ENCODE peak calls at places on chromosomes 7 and 10, in ten cellular contexts. One of them, this sample, is unnamed.

GRCh38 chr7:97126483-97127171 is 9.1 kb downstream of the SDHAF3 start:
- DNase-seq in T-helper 17 cell: no peak
- DNase-seq in EL: no peak
- DNase-seq in stimulated activated CD4-positive, alpha-beta T cell treated with anti-CD3 and anti-CD28 coated beads, Interleukin-4, amount 100 ng/mL, for 1 hour: no peak
- DNase-seq in A673: no peak
- DNase-seq in iris pigment epithelial cell: peak; percentile 31
- DNase-seq in naive thymus-derived CD8-positive, alpha-beta T cell: no peak
- DNase-seq in C1 segment of cervical spinal cord: no peak
- DNase-seq in HEK293T: no peak
- DNase-seq in AG20443: no peak
- DNase-seq in this sample: no peak

GRCh38 chr7:55046582-55047347 is 27.9 kb downstream of the EGFR start:
- DNase-seq in T-helper 17 cell: no peak
- DNase-seq in EL: no peak
- DNase-seq in stimulated activated CD4-positive, alpha-beta T cell treated with anti-CD3 and anti-CD28 coated beads, Interleukin-4, amount 100 ng/mL, for 1 hour: no peak
- DNase-seq in A673: no peak
- DNase-seq in iris pigment epithelial cell: no peak
- DNase-seq in naive thymus-derived CD8-positive, alpha-beta T cell: no peak
- DNase-seq in C1 segment of cervical spinal cord: no peak
- DNase-seq in HEK293T: no peak
- DNase-seq in AG20443: no peak
- DNase-seq in this sample: no peak

GRCh38 chr10:7130191-7130911 is 280.5 kb downstream of the SFMBT2 start:
- DNase-seq in T-helper 17 cell: no peak
- DNase-seq in EL: no peak
- DNase-seq in stimulated activated CD4-positive, alpha-beta T cell treated with anti-CD3 and anti-CD28 coated beads, Interleukin-4, amount 100 ng/mL, for 1 hour: no peak
- DNase-seq in A673: no peak
- DNase-seq in iris pigment epithelial cell: no peak
- DNase-seq in naive thymus-derived CD8-positive, alpha-beta T cell: no peak
- DNase-seq in C1 segment of cervical spinal cord: no peak
- DNase-seq in HEK293T: no peak
- DNase-seq in AG20443: no peak
- DNase-seq in this sample: no peak

GRCh38 chr10:89785095-89785494 is 83.7 kb downstream of the KIF20B start:
- DNase-seq in T-helper 17 cell: no peak
- DNase-seq in EL: peak; percentile 8
- DNase-seq in stimulated activated CD4-positive, alpha-beta T cell treated with anti-CD3 and anti-CD28 coated beads, Interleukin-4, amount 100 ng/mL, for 1 hour: no peak
- DNase-seq in A673: no peak
- DNase-seq in iris pigment epithelial cell: no peak
- DNase-seq in naive thymus-derived CD8-positive, alpha-beta T cell: no peak
- DNase-seq in C1 segment of cervical spinal cord: no peak
- DNase-seq in HEK293T: no peak
- DNase-seq in AG20443: no peak
- DNase-seq in this sample: no peak

GRCh38 chr10:45422862-45423659 is 49.0 kb downstream of the ALOX5 start:
- DNase-seq in T-helper 17 cell: no peak
- DNase-seq in EL: no peak
- DNase-seq in stimulated activated CD4-positive, alpha-beta T cell treated with anti-CD3 and anti-CD28 coated beads, Interleukin-4, amount 100 ng/mL, for 1 hour: no peak
- DNase-seq in A673: no peak
- DNase-seq in iris pigment epithelial cell: no peak
- DNase-seq in naive thymus-derived CD8-positive, alpha-beta T cell: no peak
- DNase-seq in C1 segment of cervical spinal cord: no peak
- DNase-seq in HEK293T: no peak
- DNase-seq in AG20443: no peak
- DNase-seq in this sample: no peak

GRCh38 chr10:61197022-61197421 is 253.0 kb upstream of the RHOBTB1 start:
- DNase-seq in T-helper 17 cell: no peak
- DNase-seq in EL: no peak
- DNase-seq in stimulated activated CD4-positive, alpha-beta T cell treated with anti-CD3 and anti-CD28 coated beads, Interleukin-4, amount 100 ng/mL, for 1 hour: no peak
- DNase-seq in A673: no peak
- DNase-seq in iris pigment epithelial cell: no peak
- DNase-seq in naive thymus-derived CD8-positive, alpha-beta T cell: no peak
- DNase-seq in C1 segment of cervical spinal cord: no peak
- DNase-seq in HEK293T: no peak
- DNase-seq in AG20443: no peak
- DNase-seq in this sample: no peak

GRCh38 chr10:126935263-126935946 is 30.2 kb downstream of the DOCK1 start:
- DNase-seq in T-helper 17 cell: no peak
- DNase-seq in EL: peak; percentile 49
- DNase-seq in stimulated activated CD4-positive, alpha-beta T cell treated with anti-CD3 and anti-CD28 coated beads, Interleukin-4, amount 100 ng/mL, for 1 hour: no peak
- DNase-seq in A673: peak; percentile 95
- DNase-seq in iris pigment epithelial cell: peak; percentile 27
- DNase-seq in naive thymus-derived CD8-positive, alpha-beta T cell: no peak
- DNase-seq in C1 segment of cervical spinal cord: no peak
- DNase-seq in HEK293T: no peak
- DNase-seq in AG20443: peak; percentile 37
- DNase-seq in this sample: no peak

GRCh38 chr7:33590902-33591301 is 314.4 kb upstream of the BMPER start:
- DNase-seq in T-helper 17 cell: no peak
- DNase-seq in EL: peak; percentile 77
- DNase-seq in stimulated activated CD4-positive, alpha-beta T cell treated with anti-CD3 and anti-CD28 coated beads, Interleukin-4, amount 100 ng/mL, for 1 hour: no peak
- DNase-seq in A673: no peak
- DNase-seq in iris pigment epithelial cell: peak; percentile 36
- DNase-seq in naive thymus-derived CD8-positive, alpha-beta T cell: no peak
- DNase-seq in C1 segment of cervical spinal cord: no peak
- DNase-seq in HEK293T: no peak
- DNase-seq in AG20443: no peak
- DNase-seq in this sample: no peak

GRCh38 chr10:97561678-97562077 is 10.9 kb upstream of the ANKRD2 start:
- DNase-seq in T-helper 17 cell: no peak
- DNase-seq in EL: no peak
- DNase-seq in stimulated activated CD4-positive, alpha-beta T cell treated with anti-CD3 and anti-CD28 coated beads, Interleukin-4, amount 100 ng/mL, for 1 hour: no peak
- DNase-seq in A673: no peak
- DNase-seq in iris pigment epithelial cell: no peak
- DNase-seq in naive thymus-derived CD8-positive, alpha-beta T cell: no peak
- DNase-seq in C1 segment of cervical spinal cord: no peak
- DNase-seq in HEK293T: no peak
- DNase-seq in AG20443: no peak
- DNase-seq in this sample: no peak

GRCh38 chr10:31774928-31775668 is 153.5 kb downstream of the ARHGAP12 start:
- DNase-seq in T-helper 17 cell: no peak
- DNase-seq in EL: no peak
- DNase-seq in stimulated activated CD4-positive, alpha-beta T cell treated with anti-CD3 and anti-CD28 coated beads, Interleukin-4, amount 100 ng/mL, for 1 hour: no peak
- DNase-seq in A673: no peak
- DNase-seq in iris pigment epithelial cell: no peak
- DNase-seq in naive thymus-derived CD8-positive, alpha-beta T cell: no peak
- DNase-seq in C1 segment of cervical spinal cord: no peak
- DNase-seq in HEK293T: no peak
- DNase-seq in AG20443: no peak
- DNase-seq in this sample: no peak

GRCh38 chr10:12631787-12632562 is 282.6 kb downstream of the CAMK1D start:
- DNase-seq in T-helper 17 cell: no peak
- DNase-seq in EL: no peak
- DNase-seq in stimulated activated CD4-positive, alpha-beta T cell treated with anti-CD3 and anti-CD28 coated beads, Interleukin-4, amount 100 ng/mL, for 1 hour: no peak
- DNase-seq in A673: no peak
- DNase-seq in iris pigment epithelial cell: no peak
- DNase-seq in naive thymus-derived CD8-positive, alpha-beta T cell: no peak
- DNase-seq in C1 segment of cervical spinal cord: no peak
- DNase-seq in HEK293T: no peak
- DNase-seq in AG20443: no peak
- DNase-seq in this sample: no peak

This sample was measured in left cardiac atrium.